ENCODE peak calls at places on chromosome 17, in four cellular contexts. T is GM12878, V is HepG2, S is H1. L is an unnamed sample.

GRCh38 chr17:3667366-3668278 is 756 bp downstream of the TAX1BP3 start:
- DNase-seq in V (peak; percentile 81), T (no peak), S (peak; percentile 79), L (peak; percentile 85)

GRCh38 chr17:83200231-83200699 is 120.9 kb downstream of the METRNL start:
- DNase-seq in S (no peak), T (no peak), V (no peak), L (no peak)

GRCh38 chr17:40069751-40070643 is 7.2 kb downstream of the THRA start:
- DNase-seq in T (no peak), S (no peak), V (no peak), L (peak; percentile 52)

GRCh38 chr17:58755577-58756245 is at the start of gene PPM1E:
- DNase-seq in T (no peak), S (peak; percentile 93), V (peak; percentile 27), L (peak; percentile 98)

GRCh38 chr17:61734012-61734411 is 129.3 kb downstream of the BRIP1 start:
- DNase-seq in V (no peak), T (no peak), S (no peak), L (no peak)

GRCh38 chr17:71900830-71901229 is 220.0 kb upstream of the SOX9 start:
- DNase-seq in T (no peak), V (no peak), S (no peak), L (no peak)

GRCh38 chr17:222172-222571 is 40.7 kb upstream of the DOC2B start:
- DNase-seq in T (no peak), V (no peak), S (no peak), L (no peak)

GRCh38 chr17:66531826-66532439 is 229.5 kb downstream of the PRKCA start:
- DNase-seq in S (no peak), V (no peak), T (no peak), L (no peak)

GRCh38 chr17:28426081-28426519 is 20.1 kb upstream of the SLC46A1 start:
- DNase-seq in S (peak; percentile 84), V (peak; percentile 16), T (no peak), L (peak; percentile 40)

GRCh38 chr17:15319461-15319860 is 21.9 kb downstream of the TEKT3 start:
- DNase-seq in S (no peak), V (no peak), T (no peak), L (no peak)

GRCh38 chr17:40510328-40510648 is 8.9 kb upstream of the TNS4 start:
- DNase-seq in T (no peak), V (peak; percentile 60), S (no peak), L (no peak)

GRCh38 chr17:12545877-12546513 is 119.7 kb upstream of the MYOCD start:
- DNase-seq in S (peak; percentile 61), V (peak; percentile 41), T (no peak), L (peak; percentile 45)

GRCh38 chr17:34442387-34443111 is 79.5 kb upstream of the CCL1 start:
- DNase-seq in T (no peak), V (no peak), S (no peak), L (no peak)

GRCh38 chr17:43517615-43518386 is 28.3 kb downstream of the ETV4 start:
- DNase-seq in V (no peak), T (peak; percentile 82), S (no peak), L (no peak)

GRCh38 chr17:48995332-48995870 is 1.8 kb upstream of the IGF2BP1 start:
- DNase-seq in V (no peak), S (peak; percentile 78), T (no peak), L (no peak)

GRCh38 chr17:8073627-8074485 is 13.7 kb downstream of the ALOX12B start:
- DNase-seq in V (peak; percentile 32), T (no peak), S (peak; percentile 93), L (peak; percentile 89)

GRCh38 chr17:40340880-40341807 is 23.4 kb downstream of the GJD3 start:
- DNase-seq in V (peak; percentile 83), T (no peak), S (peak; percentile 82), L (peak; percentile 88)

GRCh38 chr17:63571632-63572310 is 21.5 kb downstream of the DCAF7 start:
- DNase-seq in S (no peak), T (no peak), V (peak; percentile 16), L (no peak)

GRCh38 chr17:40018211-40019121 is 3.2 kb downstream of the CSF3 start:
- DNase-seq in T (no peak), S (peak; percentile 76), V (no peak), L (peak; percentile 25)

GRCh38 chr17:5526821-5527598 is 40.6 kb downstream of the MIS12 start:
- DNase-seq in S (no peak), T (no peak), V (peak; percentile 59), L (peak; percentile 70)

GRCh38 chr17:17848311-17848710 is 11.5 kb upstream of the SREBF1 start:
- DNase-seq in T (no peak), S (no peak), V (no peak), L (no peak)

GRCh38 chr17:68749742-68750562 is 148.8 kb upstream of the FAM20A start:
- DNase-seq in S (no peak), T (no peak), V (peak; percentile 20), L (no peak)

GRCh38 chr17:55348749-55349354 is 72.8 kb downstream of the MMD start:
- DNase-seq in V (peak; percentile 69), T (no peak), S (peak; percentile 57), L (peak; percentile 57)

GRCh38 chr17:68748381-68748780 is 147.2 kb upstream of the FAM20A start:
- DNase-seq in T (no peak), V (no peak), S (no peak), L (no peak)

GRCh38 chr17:4020096-4020495 is 55.9 kb upstream of the ATP2A3 start:
- DNase-seq in T (no peak), S (no peak), V (no peak), L (no peak)

GRCh38 chr17:8189041-8189710 is 804 bp downstream of the BORCS6 start:
- DNase-seq in S (peak; percentile 54), V (no peak), T (no peak), L (no peak)

DNA sequence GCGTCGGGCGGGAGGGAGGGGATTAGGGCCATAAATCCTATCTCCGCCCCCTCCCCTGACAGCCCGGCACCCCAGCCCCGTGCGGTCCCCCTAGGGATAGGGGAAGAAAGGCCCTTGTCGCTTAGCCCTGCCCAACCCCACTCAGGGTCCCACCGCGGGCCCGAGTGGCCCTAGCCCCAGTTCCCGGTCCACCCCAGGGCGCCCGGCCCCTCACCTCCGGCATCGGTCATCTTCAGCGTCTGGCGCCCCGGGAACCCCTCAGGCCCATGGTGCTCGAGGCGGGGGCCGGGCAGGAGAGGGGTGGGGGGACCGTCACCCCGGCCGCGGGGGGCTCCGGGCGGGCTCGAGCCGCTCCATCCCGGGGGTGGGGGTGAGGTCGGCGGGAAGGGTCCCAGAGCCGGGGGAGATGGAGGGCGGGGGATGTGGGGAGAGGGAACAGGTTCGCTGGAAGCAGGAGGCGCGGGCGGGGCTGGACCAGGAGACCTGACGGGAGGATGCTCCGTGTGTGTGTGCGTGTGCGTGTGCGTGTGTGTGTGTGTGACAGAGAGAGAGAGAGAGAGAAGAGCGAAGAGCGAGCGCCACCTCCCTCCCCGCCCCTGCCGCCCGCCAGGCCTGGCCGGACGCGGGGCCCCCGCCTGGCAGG is 536 bp downstream of the SAMD14 start:
- DNase-seq in V (no peak), S (no peak), T (no peak), L (peak; percentile 94)
- TF ChIP-seq TCF12 in V (no peak), S (no peak), T (no peak), L (no peak)

GRCh38 chr17:81831563-81831956 is 1.5 kb downstream of the MCRIP1 start:
- DNase-seq in S (no peak), T (no peak), V (no peak), L (no peak)
- TF ChIP-seq TCF12 in S (no peak), T (no peak), V (no peak), L (no peak)

DNA sequence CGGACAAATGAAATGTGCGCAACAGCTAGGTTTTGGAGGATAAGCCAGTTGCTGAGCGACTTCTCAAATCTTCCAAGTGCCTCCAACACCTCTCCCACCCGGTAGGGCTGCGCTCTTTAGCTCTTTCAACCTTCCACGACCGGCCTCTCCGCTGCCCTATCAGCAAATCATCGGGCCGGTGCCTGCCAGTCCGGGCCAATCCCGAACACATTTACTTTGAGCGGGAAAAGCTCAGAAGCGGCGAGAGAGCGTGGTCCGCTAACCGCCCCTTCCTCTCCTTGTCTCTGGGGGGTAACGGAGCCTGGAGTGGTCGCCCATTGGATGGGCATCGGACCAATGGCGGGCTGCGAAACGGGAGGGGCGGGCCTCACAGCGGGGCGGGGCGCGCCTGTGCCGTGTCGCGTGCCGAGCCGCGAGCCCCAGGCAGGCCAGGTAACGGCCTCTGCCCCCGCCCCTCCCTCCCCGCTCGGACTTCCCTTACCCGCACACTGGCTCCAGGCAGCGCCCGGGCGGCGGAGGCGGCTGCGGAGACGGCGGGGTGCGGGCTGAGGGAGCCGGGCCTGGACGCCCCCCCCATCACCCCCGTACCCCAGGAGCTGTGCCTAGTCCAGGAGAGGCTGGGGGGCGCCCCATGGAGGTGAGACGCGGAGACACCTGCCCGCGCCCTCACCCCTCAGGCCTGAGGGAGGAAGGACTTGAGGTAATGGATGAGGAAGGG is at the start of gene MEIOC:
- DNase-seq in V (no peak), T (no peak), S (peak; percentile 84), L (peak; percentile 97)
- TF ChIP-seq TCF12 in V (no peak), T (no peak), S (peak; percentile 7), L (no peak)

DNA sequence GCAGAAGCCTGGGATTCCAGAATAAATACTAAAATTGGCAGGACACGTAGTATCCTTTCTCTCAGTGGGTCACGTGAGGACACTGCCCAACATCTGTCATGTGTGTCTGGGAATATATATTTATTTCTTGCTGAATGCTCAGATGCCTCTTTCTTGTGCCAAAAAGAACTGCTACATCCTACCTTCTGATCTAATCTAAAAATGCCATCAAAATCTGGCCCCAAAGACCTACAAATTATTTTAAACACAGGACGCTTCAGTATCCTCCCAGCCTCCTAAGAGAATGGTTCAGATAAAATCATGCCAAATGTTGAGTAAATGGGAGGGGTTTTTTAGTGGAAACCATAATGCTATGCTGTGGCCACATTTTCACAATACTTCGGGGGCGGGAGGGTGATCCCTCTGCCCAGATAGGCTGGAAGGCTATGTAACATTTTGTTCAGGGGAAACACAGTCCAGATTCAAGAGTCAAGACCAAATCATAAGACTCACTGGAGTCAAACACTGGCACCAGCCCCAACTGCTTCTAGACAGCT is 22.9 kb upstream of the CORO6 start:
- DNase-seq in T (no peak), S (no peak), V (no peak), L (peak; percentile 55)
- TF ChIP-seq TCF12 in T (no peak), S (no peak), V (no peak), L (peak; percentile 78)